ENCODE peak calls at places on chromosomes 4 and X, in seven cellular contexts. Q is tibial nerve; B is breast epithelium; A is lung; W is CD8-positive, alpha-beta memory T cell; L is kidney; M is fibroblast of lung. V is an unnamed sample.

GRCh38 chr4:115374621-115375020 is 261.2 kb upstream of the NDST4 start:
- DNase-seq in Q (no peak), B (no peak), A (no peak), W (no peak), L (no peak), M (no peak), V (no peak)

GRCh38 chrX:19130628-19131027 is 8.4 kb upstream of the ADGRG2 start:
- DNase-seq in Q (no peak), B (no peak), A (no peak), W (no peak), L (no peak), M (no peak), V (no peak)

GRCh38 chr4:185811509-185812364 is at the start of gene SORBS2:
- DNase-seq in Q (no peak), B (peak; percentile 65), A (peak; percentile 52), W (no peak), L (peak; percentile 84), M (peak; percentile 31), V (no peak)

GRCh38 chr4:2937146-2937857 is 25.9 kb downstream of the NOP14 start:
- DNase-seq in Q (no peak), B (peak; percentile 65), A (peak; percentile 93), W (no peak), L (peak; percentile 93), M (no peak), V (no peak)

GRCh38 chr4:147683172-147683571 is 791 bp downstream of the PRMT9 start:
- DNase-seq in Q (no peak), B (no peak), A (no peak), W (no peak), L (no peak), M (peak; percentile 47), V (peak; percentile 16)

GRCh38 chrX:143873343-143873742 is 10.5 kb upstream of the UBE2NL start:
- DNase-seq in Q (no peak), B (no peak), A (no peak), W (no peak), L (peak; percentile 24), M (peak; percentile 16), V (no peak)

GRCh38 chr4:27616166-27616565 is 755.5 kb downstream of the STIM2 start:
- DNase-seq in Q (no peak), B (no peak), A (no peak), W (no peak), L (no peak), M (no peak), V (no peak)

GRCh38 chrX:41870719-41871151 is 52.6 kb downstream of the CASK start:
- DNase-seq in Q (no peak), B (no peak), A (peak; percentile 31), W (no peak), L (no peak), M (no peak), V (no peak)

GRCh38 chr4:153394945-153395344 is 50.5 kb downstream of the MND1 start:
- DNase-seq in Q (no peak), B (no peak), A (no peak), W (no peak), L (no peak), M (no peak), V (no peak)

GRCh38 chrX:107684956-107685385 is 56.7 kb downstream of the PRPS1 start:
- DNase-seq in Q (peak; percentile 63), B (peak; percentile 66), A (peak; percentile 94), W (no peak), L (peak; percentile 93), M (peak; percentile 73), V (no peak)

GRCh38 chr4:95360256-95360903 is 188.4 kb downstream of the UNC5C start:
- DNase-seq in Q (no peak), B (no peak), A (no peak), W (no peak), L (no peak), M (peak; percentile 8), V (no peak)
- H3K27ac ChIP-seq in Q (no peak overlapping the region), B (no peak overlapping the region), A (no peak overlapping the region), W (no peak overlapping the region), L (no peak overlapping the region), M (no peak overlapping the region), V (no peak overlapping the region)

GRCh38 chr4:25154594-25155265 is 5.5 kb downstream of the SEPSECS start:
- DNase-seq in Q (no peak), B (no peak), A (no peak), W (no peak), L (no peak), M (no peak), V (no peak)
- H3K4me3 ChIP-seq in Q (no peak overlapping the region), B (no peak overlapping the region), A (no peak overlapping the region), W (no peak overlapping the region), L (no peak overlapping the region), M (no peak overlapping the region), V (no peak overlapping the region)

GRCh38 chr4:140887467-140887866 is 131.3 kb upstream of the TBC1D9 start:
- DNase-seq in Q (no peak), B (no peak), A (no peak), W (no peak), L (no peak), M (no peak), V (no peak)
- H3K27ac ChIP-seq in Q (no peak overlapping the region), B (no peak overlapping the region), A (no peak overlapping the region), W (no peak overlapping the region), L (no peak overlapping the region), M (no peak overlapping the region), V (no peak overlapping the region)

DNA sequence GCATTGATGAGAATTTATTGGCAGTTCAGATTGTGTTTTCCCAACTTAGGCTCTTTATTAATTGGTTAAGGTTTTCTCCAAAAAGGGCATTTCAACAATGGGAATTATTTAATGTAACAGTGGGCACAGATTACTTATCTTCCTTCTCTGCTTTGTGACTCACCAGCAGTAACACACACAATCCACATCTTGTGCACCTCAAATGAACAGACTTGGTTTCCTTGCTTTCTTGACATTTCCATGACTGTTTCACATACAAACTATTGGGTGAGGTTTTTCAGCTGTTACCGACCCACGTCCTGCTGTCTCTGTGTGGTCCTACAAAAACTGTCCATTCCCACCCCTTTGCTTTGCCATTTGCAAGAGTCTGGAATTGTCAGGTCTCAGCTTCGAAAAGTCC is 38.1 kb downstream of the CCNI start:
- DNase-seq in Q (no peak), B (no peak), A (no peak), W (no peak), L (no peak), M (peak; percentile 47), V (no peak)
- H3K4me3 ChIP-seq in Q (no peak overlapping the region), B (no peak overlapping the region), A (no peak overlapping the region), W (no peak overlapping the region), L (no peak overlapping the region), M (no peak overlapping the region), V (no peak overlapping the region)

DNA sequence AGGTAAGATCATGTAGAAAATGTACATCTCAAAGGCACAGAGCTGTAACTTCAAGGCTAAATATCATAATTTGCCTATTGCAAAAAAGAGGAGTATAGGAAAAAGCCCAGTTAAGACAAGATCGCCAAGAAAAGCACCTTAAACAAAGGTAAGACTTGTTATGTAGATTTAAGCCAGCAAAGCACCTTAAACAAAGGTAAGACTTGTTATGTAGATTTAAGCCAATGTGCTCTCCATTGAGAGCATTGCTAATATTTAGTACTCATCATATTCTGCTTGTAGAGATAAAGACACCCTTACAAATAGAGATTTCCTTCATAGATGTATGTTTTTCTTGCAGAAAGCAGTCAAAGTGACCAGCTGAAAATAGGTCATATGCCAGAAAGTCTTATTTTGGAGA is 115.8 kb downstream of the ADAM29 start:
- DNase-seq in Q (no peak), B (no peak), A (no peak), W (no peak), L (no peak), M (no peak), V (no peak)
- H3K27ac ChIP-seq in Q (no peak overlapping the region), B (no peak overlapping the region), A (no peak overlapping the region), W (no peak overlapping the region), L (no peak overlapping the region), M (no peak overlapping the region), V (no peak overlapping the region)

V was measured in CD4-positive, alpha-beta memory T cell.